ENCODE peak calls at places on chromosomes 5 and 9, in four cellular contexts. Y is tibial artery, A is GM10248, B is heart left ventricle. C is an unnamed sample.

GRCh38 chr5:109929371-109929770 is 239.6 kb downstream of the MAN2A1 start:
- DNase-seq in Y (no peak), A (no peak), B (no peak), C (no peak)

GRCh38 chr5:68350176-68350575 is 134.6 kb downstream of the PIK3R1 start:
- DNase-seq in Y (no peak), A (no peak), B (no peak), C (no peak)

GRCh38 chr5:176754376-176754942 is 55.9 kb upstream of the UNC5A start:
- DNase-seq in Y (no peak), A (no peak), B (no peak), C (no peak)

GRCh38 chr5:171426680-171427079 is 7.2 kb downstream of the FGF18 start:
- DNase-seq in Y (peak), A (no peak), B (no peak), C (no peak)

GRCh38 chr9:123470121-123470851 is 114.3 kb downstream of the CRB2 start:
- DNase-seq in Y (no peak), A (no peak), B (no peak), C (no peak)

GRCh38 chr9:112754578-112754977 is 4.0 kb downstream of the SNX30 start:
- DNase-seq in Y (no peak), A (peak), B (no peak), C (peak)

GRCh38 chr9:113628621-113629020 is 165.1 kb downstream of the RGS3 start:
- DNase-seq in Y (no peak), A (no peak), B (peak), C (no peak)

GRCh38 chr9:136296434-136297015 is 7.4 kb downstream of the CCDC187 start:
- DNase-seq in Y (no peak), A (no peak), B (peak), C (no peak)

GRCh38 chr5:73370620-73371583 is 77.7 kb downstream of the FOXD1 start:
- DNase-seq in Y (no peak), A (no peak), B (no peak), C (no peak)

GRCh38 chr5:2750026-2750757 is 1.3 kb downstream of the IRX2 start:
- DNase-seq in Y (no peak), A (no peak), B (no peak), C (no peak)

GRCh38 chr5:96350678-96351077 is 82.4 kb downstream of the PCSK1 start:
- DNase-seq in Y (no peak), A (no peak), B (no peak), C (no peak)

GRCh38 chr9:5626727-5627634 is 1.9 kb upstream of the RIC1 start:
- DNase-seq in Y (peak), A (peak), B (peak), C (peak)

GRCh38 chr9:27227192-27227591 is 69.8 kb downstream of the EQTN start:
- DNase-seq in Y (no peak), A (no peak), B (no peak), C (no peak)

GRCh38 chr9:94894111-94894699 is 167.7 kb downstream of the AOPEP start:
- DNase-seq in Y (no peak), A (no peak), B (no peak), C (no peak)

GRCh38 chr9:125235805-125236534 is 5.2 kb downstream of the HSPA5 start:
- DNase-seq in Y (no peak), A (no peak), B (no peak), C (no peak)

GRCh38 chr5:94702729-94703128 is 84.3 kb downstream of the SLF1 start:
- DNase-seq in Y (no peak), A (no peak), B (no peak), C (no peak)

GRCh38 chr5:110248921-110249320 is 477.6 kb downstream of the TMEM232 start:
- DNase-seq in Y (no peak), A (no peak), B (no peak), C (no peak)

GRCh38 chr5:148443998-148444397 is 60.2 kb downstream of the FBXO38 start:
- DNase-seq in Y (no peak), A (peak), B (no peak), C (peak)

GRCh38 chr5:122919969-122920368 is 74.6 kb downstream of the SNX24 start:
- DNase-seq in Y (no peak), A (no peak), B (no peak), C (no peak)

GRCh38 chr9:84293001-84293798 is 47.4 kb downstream of the SLC28A3 start:
- DNase-seq in Y (no peak), A (peak), B (no peak), C (peak)

GRCh38 chr5:36875789-36876388 is 680 bp upstream of the NIPBL start:
- DNase-seq in Y (peak), A (peak), B (peak), C (peak)

GRCh38 chr9:136244116-136244775 is 1.4 kb downstream of the QSOX2 start:
- DNase-seq in Y (no peak), A (peak), B (no peak), C (peak)

GRCh38 chr9:99588299-99588698 is 233.4 kb upstream of the NR4A3 start:
- DNase-seq in Y (no peak), A (no peak), B (no peak), C (no peak)

GRCh38 chr9:123954518-123954917 is 24.6 kb upstream of the DENND1A start:
- DNase-seq in Y (no peak), A (no peak), B (no peak), C (no peak)

GRCh38 chr9:115263731-115264130 is 145.8 kb upstream of the TNC start:
- DNase-seq in Y (no peak), A (no peak), B (no peak), C (no peak)

GRCh38 chr5:113546711-113547159 is 33.2 kb downstream of the YTHDC2 start:
- DNase-seq in Y (no peak), A (no peak), B (no peak), C (no peak)

GRCh38 chr9:92435263-92435662 is 11.0 kb upstream of the OMD start:
- DNase-seq in Y (no peak), A (no peak), B (no peak), C (no peak)

GRCh38 chr9:122131401-122131921 is 28.1 kb downstream of the NDUFA8 start:
- DNase-seq in Y (no peak), A (no peak), B (peak), C (no peak)

GRCh38 chr5:40676643-40677333 is 2.9 kb upstream of the PTGER4 start:
- DNase-seq in Y (no peak), A (no peak), B (peak), C (no peak)

GRCh38 chr5:66207800-66208561 is 63.9 kb downstream of the SREK1 start:
- DNase-seq in Y (no peak), A (no peak), B (no peak), C (no peak)

GRCh38 chr9:113542741-113543140 is 79.2 kb downstream of the RGS3 start:
- DNase-seq in Y (peak), A (no peak), B (no peak), C (no peak)

DNA sequence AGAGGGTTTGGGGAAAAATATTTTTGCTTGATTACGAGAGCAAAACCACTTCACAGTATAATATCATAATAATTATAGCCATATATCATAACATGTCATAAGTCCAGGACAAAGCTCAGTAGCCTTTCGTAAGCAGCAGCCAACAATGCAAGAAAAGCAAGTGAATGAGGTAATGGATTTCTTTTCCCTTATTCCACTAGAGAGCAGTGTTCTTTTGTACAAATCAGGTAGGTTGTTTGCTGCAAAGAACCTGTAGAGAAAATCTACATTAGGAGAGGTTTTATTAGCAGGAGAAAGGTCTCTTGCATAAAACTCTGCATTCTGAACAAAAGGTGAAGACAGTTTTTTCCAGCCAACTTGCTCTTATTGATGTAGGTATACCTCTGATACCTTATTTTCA is 1033.4 kb downstream of the TLE4 start:
- DNase-seq in Y (no peak), A (no peak), B (no peak), C (no peak)
- TF ChIP-seq CTCF in Y (peak), A (no peak), B (peak), C (no peak)

GRCh38 chr5:43115968-43116367 is 4.7 kb upstream of the ZNF131 start:
- DNase-seq in Y (no peak), A (no peak), B (no peak), C (no peak)
- TF ChIP-seq CTCF in Y (no peak), A (no peak), B (no peak), C (no peak)

DNA sequence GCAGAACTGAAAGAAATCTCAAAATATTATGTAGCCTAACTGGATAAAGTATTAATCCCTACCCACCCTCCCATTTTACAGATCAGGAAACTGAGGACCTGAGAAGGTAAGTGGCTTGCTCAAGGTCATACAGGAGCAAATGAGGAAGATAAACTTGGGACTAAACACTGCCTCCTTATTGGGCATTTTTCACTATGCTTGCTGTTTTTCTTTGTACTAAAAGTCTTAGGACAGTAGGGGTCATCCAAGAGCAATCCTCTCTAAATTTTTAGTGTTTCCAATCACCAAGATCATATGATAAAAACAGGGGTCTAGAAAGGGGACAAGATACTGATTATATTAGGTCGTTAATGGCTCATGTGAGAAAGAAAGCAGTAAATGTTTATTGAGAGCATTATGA is 80.8 kb downstream of the RORB start:
- DNase-seq in Y (no peak), A (no peak), B (no peak), C (no peak)
- TF ChIP-seq CTCF in Y (no peak), A (peak), B (no peak), C (no peak)

GRCh38 chr5:131005963-131006684 is 158.9 kb downstream of the HINT1 start:
- DNase-seq in Y (no peak), A (no peak), B (no peak), C (no peak)
- TF ChIP-seq CTCF in Y (no peak), A (no peak), B (no peak), C (no peak)

GRCh38 chr9:3331801-3332200 is 194.0 kb downstream of the RFX3 start:
- DNase-seq in Y (no peak), A (no peak), B (no peak), C (no peak)
- TF ChIP-seq CTCF in Y (no peak), A (peak), B (no peak), C (no peak)

GRCh38 chr9:23702311-23702922 is 123.6 kb downstream of the ELAVL2 start:
- DNase-seq in Y (no peak), A (no peak), B (no peak), C (no peak)
- TF ChIP-seq CTCF in Y (no peak), A (no peak), B (no peak), C (no peak)

GRCh38 chr9:76219555-76220151 is 174.6 kb downstream of the RFK start:
- DNase-seq in Y (no peak), A (no peak), B (no peak), C (no peak)
- TF ChIP-seq CTCF in Y (peak), A (no peak), B (peak), C (no peak)

C was measured in GM13976.